ENCODE peak calls at places on chromosomes 12 and 14, in ten cellular contexts. W is B cell, B is transverse colon, M is endothelial cell, O is prostate gland, L is WTC11, H is endothelial cell of umbilical vein, R is mammary epithelial cell, E is PC-3, C is tibial nerve. X is an unnamed sample.

GRCh38 chr12:106980944-106981343 is 6.0 kb downstream of the MTERF2 start:
- DNase-seq in W (no peak), B (no peak), M (no peak), O (no peak), L (no peak), H (no peak), R (no peak), E (no peak), C (no peak), X (no peak)

GRCh38 chr12:96986883-96987523 is 79.9 kb downstream of the NEDD1 start:
- DNase-seq in W (peak), B (no peak), M (peak), O (no peak), L (no peak), H (peak), R (no peak), E (peak), C (no peak), X (no peak)

GRCh38 chr12:41188058-41188840 is at the start of gene PDZRN4:
- DNase-seq in W (peak), B (peak), M (peak), O (no peak), L (peak), H (peak), R (peak), E (no peak), C (peak), X (peak)

GRCh38 chr14:69324341-69324931 is 64.5 kb downstream of the GALNT16 start:
- DNase-seq in W (no peak), B (no peak), M (no peak), O (no peak), L (peak), H (no peak), R (no peak), E (no peak), C (no peak), X (no peak)

GRCh38 chr14:29759521-29760340 is 167.9 kb downstream of the PRKD1 start:
- DNase-seq in W (no peak), B (no peak), M (no peak), O (no peak), L (no peak), H (no peak), R (no peak), E (no peak), C (no peak), X (no peak)

GRCh38 chr14:101972126-101972785 is 7.9 kb downstream of the DYNC1H1 start:
- DNase-seq in W (no peak), B (peak), M (no peak), O (peak), L (no peak), H (peak), R (peak), E (peak), C (peak), X (peak)

GRCh38 chr12:78871566-78871965 is 7.0 kb downstream of the SYT1 start:
- DNase-seq in W (no peak), B (no peak), M (no peak), O (no peak), L (no peak), H (no peak), R (no peak), E (no peak), C (no peak), X (no peak)

GRCh38 chr12:115891551-115891950 is 385.9 kb downstream of the MED13L start:
- DNase-seq in W (no peak), B (no peak), M (no peak), O (no peak), L (no peak), H (no peak), R (no peak), E (no peak), C (no peak), X (no peak)

GRCh38 chr12:116136340-116136739 is 141.2 kb downstream of the MED13L start:
- DNase-seq in W (no peak), B (no peak), M (no peak), O (no peak), L (no peak), H (peak), R (no peak), E (peak), C (no peak), X (no peak)

GRCh38 chr14:57871487-57872080 is 5.7 kb upstream of the SLC35F4 start:
- DNase-seq in W (peak), B (no peak), M (peak), O (no peak), L (peak), H (peak), R (peak), E (peak), C (no peak), X (no peak)

GRCh38 chr12:22447223-22447622 is 97.1 kb downstream of the C2CD5 start:
- DNase-seq in W (no peak), B (no peak), M (no peak), O (no peak), L (no peak), H (no peak), R (no peak), E (no peak), C (no peak), X (no peak)

GRCh38 chr14:88384653-88385205 is 728 bp upstream of the SPATA7 start:
- DNase-seq in W (peak), B (no peak), M (no peak), O (no peak), L (no peak), H (no peak), R (peak), E (peak), C (no peak), X (no peak)

GRCh38 chr12:75790219-75790618 is 241.4 kb downstream of the PHLDA1 start:
- DNase-seq in W (no peak), B (no peak), M (no peak), O (no peak), L (no peak), H (no peak), R (peak), E (peak), C (no peak), X (no peak)

GRCh38 chr14:55607386-55607785 is 27.4 kb downstream of the KTN1 start:
- DNase-seq in W (no peak), B (no peak), M (no peak), O (no peak), L (no peak), H (peak), R (no peak), E (no peak), C (no peak), X (no peak)

GRCh38 chr14:75794615-75795038 is 133.6 kb downstream of the TTLL5 start:
- DNase-seq in W (no peak), B (no peak), M (no peak), O (no peak), L (no peak), H (peak), R (peak), E (peak), C (no peak), X (no peak)

GRCh38 chr12:30928356-30929264 is 2.1 kb downstream of the TSPAN11 start:
- DNase-seq in W (no peak), B (no peak), M (no peak), O (no peak), L (no peak), H (peak), R (no peak), E (no peak), C (no peak), X (no peak)

GRCh38 chr12:26831959-26832816 is 806 bp downstream of the ITPR2 start:
- DNase-seq in W (peak), B (peak), M (peak), O (peak), L (peak), H (peak), R (peak), E (peak), C (peak), X (peak)
- TF ChIP-seq CTCF in W (no peak), B (no peak), M (no peak), O (no peak), L (no peak), H (no peak), R (no peak), E (peak), C (no peak), X (no peak)

DNA sequence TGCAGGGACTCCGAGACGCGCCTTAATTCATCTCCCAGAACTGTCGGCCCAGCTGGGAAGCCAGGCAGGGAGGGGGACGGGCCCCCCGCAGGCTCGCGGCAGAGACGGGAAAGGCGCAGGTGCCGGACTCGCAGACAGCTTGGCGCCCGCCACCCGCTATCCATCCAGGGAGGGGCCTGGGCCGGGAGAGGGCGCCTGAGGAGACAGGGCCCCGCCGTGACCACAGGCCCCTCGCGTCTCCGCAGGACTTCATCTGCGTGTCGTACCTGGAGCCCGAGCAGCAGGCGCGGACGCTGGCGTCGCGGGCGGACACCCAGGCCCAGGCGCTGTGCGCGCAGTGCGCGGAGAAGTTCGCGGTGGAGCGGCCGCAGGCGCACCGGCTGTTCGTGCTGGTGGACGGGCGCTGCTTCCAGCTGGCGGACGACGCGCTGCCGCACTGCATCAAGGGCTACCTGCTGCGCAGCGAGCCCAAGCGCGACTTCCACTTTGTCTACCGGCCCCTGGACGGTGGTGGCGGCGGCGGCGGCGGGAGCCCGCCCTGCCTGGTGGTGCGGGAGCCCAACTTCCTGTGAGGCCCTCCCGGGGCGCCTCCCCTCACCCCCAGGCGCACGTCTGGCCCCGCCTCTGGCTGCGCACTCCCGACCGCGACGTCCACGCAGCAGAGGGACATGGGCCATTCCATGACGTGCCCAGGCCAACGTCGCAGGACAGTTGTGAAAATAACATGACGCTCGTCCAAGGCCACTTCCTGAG is 60.6 kb downstream of the LGMN start:
- DNase-seq in W (no peak), B (no peak), M (peak), O (no peak), L (peak), H (peak), R (no peak), E (no peak), C (no peak), X (no peak)
- TF ChIP-seq CTCF in W (no peak), B (no peak), M (no peak), O (no peak), L (no peak), H (no peak), R (no peak), E (no peak), C (no peak), X (no peak)

GRCh38 chr12:43776498-43776897 is 17.7 kb downstream of the IRAK4 start:
- DNase-seq in W (peak), B (no peak), M (no peak), O (peak), L (no peak), H (peak), R (peak), E (peak), C (no peak), X (no peak)
- TF ChIP-seq CTCF in W (peak), B (no peak), M (peak), O (peak), L (peak), H (peak), R (peak), E (peak), C (peak), X (no peak)

GRCh38 chr14:51677276-51677675 is 25.6 kb downstream of the FRMD6 start:
- DNase-seq in W (no peak), B (no peak), M (no peak), O (no peak), L (no peak), H (no peak), R (no peak), E (no peak), C (no peak), X (no peak)

GRCh38 chr14:51681411-51681810 is 29.7 kb downstream of the FRMD6 start:
- DNase-seq in W (no peak), B (no peak), M (no peak), O (no peak), L (no peak), H (no peak), R (no peak), E (no peak), C (no peak), X (no peak)

GRCh38 chr14:51677738-51678137 is 26.0 kb downstream of the FRMD6 start:
- DNase-seq in W (no peak), B (no peak), M (no peak), O (no peak), L (no peak), H (no peak), R (no peak), E (no peak), C (no peak), X (no peak)

GRCh38 chr14:51682411-51682810 is 30.7 kb downstream of the FRMD6 start:
- DNase-seq in W (no peak), B (no peak), M (no peak), O (no peak), L (no peak), H (no peak), R (no peak), E (no peak), C (no peak), X (no peak)

DNA sequence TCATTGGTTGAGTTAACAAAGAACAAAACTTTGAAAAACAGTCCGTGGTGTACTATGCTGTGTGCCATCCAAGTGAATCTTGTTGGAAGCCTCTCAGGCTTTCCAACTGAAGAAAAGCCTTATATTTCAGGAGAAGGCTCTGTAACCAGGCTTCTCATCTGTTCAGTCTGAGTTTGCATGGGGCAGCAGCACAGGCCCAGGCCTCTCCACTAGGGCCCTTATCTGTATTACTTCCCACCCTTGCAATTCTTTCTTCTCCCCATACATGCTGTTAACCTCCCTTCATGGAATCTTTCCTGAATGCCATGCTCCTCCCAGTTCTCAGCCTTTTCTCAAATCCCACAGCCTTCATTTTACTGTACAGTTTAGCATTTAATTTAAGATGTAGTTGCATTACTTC is 28.3 kb downstream of the FRMD6 start:
- DNase-seq in W (no peak), B (no peak), M (no peak), O (no peak), L (no peak), H (no peak), R (no peak), E (no peak), C (no peak), X (no peak)
- TF ChIP-seq CTCF in W (no peak), B (no peak), M (no peak), O (no peak), L (no peak), H (no peak), R (no peak), E (no peak), C (no peak), X (no peak)

GRCh38 chr12:121712462-121713256 is at the start of gene TMEM120B:
- DNase-seq in W (peak), B (peak), M (peak), O (peak), L (peak), H (peak), R (peak), E (peak), C (peak), X (peak)
- TF ChIP-seq CTCF in W (no peak), B (no peak), M (no peak), O (no peak), L (no peak), H (peak), R (no peak), E (peak), C (no peak), X (no peak)

GRCh38 chr12:20601668-20602280 is 93.4 kb upstream of the SLCO1C1 start:
- DNase-seq in W (no peak), B (no peak), M (no peak), O (no peak), L (no peak), H (peak), R (no peak), E (peak), C (no peak), X (no peak)
- TF ChIP-seq CTCF in W (no peak), B (peak), M (no peak), O (peak), L (no peak), H (peak), R (peak), E (peak), C (peak), X (no peak)